ENCODE peak calls at places on chromosomes 7 and 10, in six cellular contexts. E is endothelial cell, B is mammary epithelial cell, U is psoas muscle, P is RWPE1, D is brain microvascular endothelial cell. H is an unnamed sample.

GRCh38 chr7:29607889-29608288 is 44.3 kb downstream of the PRR15 start:
- DNase-seq in D (peak), B (peak), U (no peak), P (peak), E (no peak), H (no peak)

GRCh38 chr10:132306951-132307751 is 599 bp downstream of the STK32C start:
- DNase-seq in U (peak), P (peak), E (peak), B (peak), D (no peak), H (no peak)

GRCh38 chr7:122846591-122846990 is 39.7 kb downstream of the CADPS2 start:
- DNase-seq in U (no peak), E (no peak), B (no peak), D (no peak), P (no peak), H (no peak)

GRCh38 chr10:122374859-122375721 is 582 bp downstream of the PLEKHA1 start:
- DNase-seq in E (peak), P (peak), D (peak), B (peak), U (peak), H (peak)

GRCh38 chr10:72335394-72336258 is 19.1 kb downstream of the DNAJB12 start:
- DNase-seq in E (no peak), U (peak), P (no peak), B (peak), D (peak), H (no peak)

GRCh38 chr7:37642028-37642540 is 41.5 kb upstream of the GPR141 start:
- DNase-seq in U (no peak), P (no peak), D (no peak), B (no peak), E (no peak), H (no peak)

GRCh38 chr7:127967276-127967675 is 64.0 kb downstream of the LRRC4 start:
- DNase-seq in D (no peak), B (no peak), U (no peak), P (no peak), E (no peak), H (no peak)

GRCh38 chr10:29658984-29659769 is 24.4 kb upstream of the SVIL start:
- DNase-seq in B (peak), U (peak), P (peak), D (peak), E (peak), H (no peak)

GRCh38 chr7:83882551-83882950 is 233.6 kb upstream of the SEMA3E start:
- DNase-seq in E (no peak), P (no peak), U (no peak), D (no peak), B (peak), H (no peak)

GRCh38 chr7:67484244-67484751 is 487.7 kb downstream of the TYW1 start:
- DNase-seq in E (peak), B (peak), D (peak), U (peak), P (peak), H (peak)

GRCh38 chr10:11014671-11015141 is 3.0 kb upstream of the CELF2 start:
- DNase-seq in U (no peak), P (no peak), B (no peak), E (no peak), D (no peak), H (no peak)

GRCh38 chr7:64997164-64997908 is 6.5 kb upstream of the ZNF117 start:
- DNase-seq in U (no peak), D (no peak), E (no peak), P (no peak), B (no peak), H (no peak)

GRCh38 chr7:123218866-123219265 is 19.1 kb upstream of the SLC13A1 start:
- DNase-seq in E (no peak), B (no peak), D (no peak), U (no peak), P (no peak), H (no peak)

GRCh38 chr10:112990271-112990670 is 40.2 kb downstream of the TCF7L2 start:
- DNase-seq in D (peak), U (no peak), E (no peak), B (peak), P (no peak), H (no peak)

GRCh38 chr7:77441046-77441445 is 24.9 kb upstream of the GSAP start:
- DNase-seq in D (no peak), E (no peak), B (no peak), U (no peak), P (no peak), H (no peak)

GRCh38 chr10:131207584-131208532 is 103.7 kb downstream of the TCERG1L start:
- DNase-seq in U (no peak), B (no peak), D (no peak), E (no peak), P (no peak), H (peak)

GRCh38 chr10:101840102-101840684 is 3.4 kb downstream of the KCNIP2 start:
- DNase-seq in U (no peak), E (no peak), P (no peak), D (no peak), B (peak), H (no peak)

GRCh38 chr10:101841826-101842225 is 1.8 kb downstream of the KCNIP2 start:
- DNase-seq in E (no peak), B (no peak), U (no peak), P (no peak), D (no peak), H (no peak)

GRCh38 chr10:101845903-101846302 is 2.3 kb upstream of the KCNIP2 start:
- DNase-seq in P (no peak), B (no peak), D (no peak), U (no peak), E (no peak), H (no peak)

GRCh38 chr10:101840741-101841453 is 2.7 kb downstream of the KCNIP2 start:
- DNase-seq in B (peak), D (peak), P (peak), E (peak), U (peak), H (peak)

DNA sequence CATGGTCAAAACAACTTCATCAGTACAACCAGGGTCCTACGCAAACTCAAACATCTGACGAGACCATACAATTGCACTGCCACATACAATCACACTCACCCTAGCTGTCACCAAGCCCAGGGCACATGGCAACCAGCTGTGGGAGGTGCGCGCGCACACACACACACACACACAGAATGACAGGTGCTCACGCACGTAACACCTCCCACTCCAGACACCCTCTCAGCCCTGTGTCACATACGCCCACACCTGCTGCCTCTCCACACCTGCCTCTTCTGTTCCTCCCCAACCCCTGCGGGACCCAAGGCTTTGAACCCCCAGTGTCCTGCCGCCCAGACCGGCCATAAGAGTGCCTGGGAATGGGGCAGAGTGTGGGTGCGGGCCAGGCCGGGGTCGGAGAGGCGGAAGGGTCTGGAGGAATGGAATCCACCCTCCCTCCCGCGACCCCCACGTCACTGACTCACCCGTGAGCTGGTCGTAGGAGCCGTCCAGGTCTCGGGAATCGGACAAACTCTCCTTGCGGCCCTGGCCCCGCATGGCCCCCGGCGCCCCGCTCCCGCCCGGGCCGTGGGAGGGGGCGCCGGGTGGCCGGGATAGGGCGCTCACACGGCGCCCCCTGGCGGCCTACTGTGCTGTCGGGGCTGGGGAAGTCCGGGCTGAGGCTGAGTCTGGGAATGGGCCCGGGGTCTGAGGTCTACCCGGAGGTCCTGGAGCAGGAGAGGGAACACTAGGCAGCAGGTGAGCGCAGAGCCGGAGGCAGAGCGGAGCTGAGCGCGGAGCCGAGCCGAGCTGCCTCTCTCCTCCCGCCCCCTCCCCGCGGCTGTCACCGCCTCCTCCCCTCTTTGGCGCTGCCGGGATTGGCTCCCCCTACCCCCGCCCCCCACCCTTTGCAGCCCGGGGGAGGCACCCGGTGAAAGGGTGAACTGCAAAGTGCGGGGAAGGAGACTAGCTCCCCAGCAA is at the start of gene KCNIP2:
- DNase-seq in B (no peak), P (no peak), U (no peak), D (no peak), E (peak), H (peak)
- TF ChIP-seq CTCF in B (peak), P (no peak), U (peak), D (peak), E (peak), H (peak)

DNA sequence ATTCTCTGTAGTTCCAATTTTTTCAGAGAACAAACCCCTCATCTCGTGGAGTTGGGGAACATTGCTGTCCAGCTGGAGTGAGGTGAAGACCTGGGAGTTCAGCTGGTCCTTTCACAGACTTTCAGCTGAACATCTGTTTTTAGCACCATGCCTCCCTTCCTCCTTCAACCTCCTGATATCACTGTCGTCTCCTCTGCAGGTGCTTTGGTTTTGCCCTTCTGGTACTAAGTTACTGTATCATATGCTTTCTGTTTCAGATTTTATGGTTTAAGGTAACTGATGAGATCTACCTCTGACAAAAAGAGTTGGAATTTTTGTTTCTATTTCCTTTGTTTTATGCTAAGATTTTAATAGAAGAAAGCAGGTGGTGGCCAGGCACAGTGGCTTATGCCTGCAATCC is 102.9 kb downstream of the ZNF438 start:
- DNase-seq in B (no peak), P (no peak), D (no peak), U (no peak), E (no peak), H (no peak)
- TF ChIP-seq CTCF in B (no peak), P (no peak), D (no peak), U (no peak), E (no peak), H (no peak)

GRCh38 chr10:48742891-48743845 is 58.5 kb downstream of the WDFY4 start:
- DNase-seq in U (no peak), B (no peak), D (no peak), E (no peak), P (no peak), H (no peak)

GRCh38 chr10:48748573-48748972 is 63.9 kb downstream of the WDFY4 start:
- DNase-seq in B (no peak), U (no peak), P (no peak), D (no peak), E (no peak), H (no peak)

GRCh38 chr10:48744587-48744986 is 59.9 kb downstream of the WDFY4 start:
- DNase-seq in D (no peak), U (no peak), E (no peak), P (no peak), B (no peak), H (no peak)

GRCh38 chr10:48749254-48749787 is 64.6 kb downstream of the WDFY4 start:
- DNase-seq in B (no peak), U (no peak), E (no peak), D (no peak), P (no peak), H (no peak)

DNA sequence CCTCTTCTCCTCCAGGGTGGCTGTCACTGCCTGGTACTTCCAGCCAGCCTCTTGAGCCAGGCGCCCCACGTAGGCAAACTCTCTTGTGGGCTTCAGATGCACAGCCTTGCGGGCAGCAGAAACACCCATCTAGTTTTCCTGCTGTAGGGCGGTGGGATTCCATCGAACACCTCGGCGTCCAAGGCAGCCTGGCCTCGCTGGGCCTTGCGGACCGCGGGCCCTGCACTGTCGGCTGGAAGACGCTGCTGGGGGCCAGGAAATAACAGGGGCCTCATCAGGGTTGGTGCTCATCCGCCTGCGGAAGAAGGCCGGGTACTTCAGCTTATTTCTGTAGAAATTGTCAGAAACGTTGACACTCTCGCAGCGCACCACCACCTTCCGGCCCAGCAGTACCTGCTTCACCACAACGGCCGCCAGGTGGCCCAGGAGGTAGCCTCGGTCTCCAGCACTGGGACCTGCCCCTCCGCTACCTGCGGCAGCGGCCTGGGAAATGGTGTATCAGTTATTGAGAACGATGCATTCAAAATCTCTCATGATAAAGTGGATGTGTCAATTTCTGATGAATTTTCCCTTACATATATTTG is 61.1 kb downstream of the WDFY4 start:
- DNase-seq in U (no peak), E (peak), P (no peak), D (no peak), B (no peak), H (no peak)
- TF ChIP-seq CTCF in U (no peak), E (peak), P (no peak), D (no peak), B (peak), H (no peak)

GRCh38 chr7:20542594-20542993 is 72.9 kb upstream of the ABCB5 start:
- DNase-seq in D (no peak), U (peak), E (no peak), P (peak), B (peak), H (no peak)

GRCh38 chr7:20535541-20535940 is 79.9 kb upstream of the ABCB5 start:
- DNase-seq in E (no peak), P (no peak), U (no peak), D (no peak), B (no peak), H (no peak)

GRCh38 chr7:20541615-20542349 is 73.7 kb upstream of the ABCB5 start:
- DNase-seq in E (no peak), P (peak), D (no peak), B (peak), U (no peak), H (no peak)

GRCh38 chr7:20543565-20543964 is 71.9 kb upstream of the ABCB5 start:
- DNase-seq in P (no peak), E (no peak), B (no peak), D (no peak), U (no peak), H (no peak)

DNA sequence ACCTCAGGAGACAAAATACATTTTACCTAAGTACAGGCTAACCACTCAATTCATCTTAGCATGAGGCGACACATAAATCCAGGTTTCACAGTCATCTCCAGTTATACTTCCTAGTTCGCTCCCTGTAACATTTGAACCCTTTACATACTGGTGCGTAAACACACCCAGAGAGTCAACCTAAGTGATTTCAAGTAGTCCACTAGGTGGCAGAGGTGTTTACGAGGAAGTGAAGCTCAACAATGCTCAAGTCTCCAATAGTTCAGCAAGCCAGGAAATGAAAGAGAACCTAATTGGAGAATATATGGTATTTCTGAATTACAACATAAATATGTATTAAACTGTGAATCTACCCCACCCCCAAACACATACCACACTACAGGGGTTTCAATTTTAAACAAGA is 76.3 kb upstream of the ABCB5 start:
- DNase-seq in P (no peak), U (no peak), E (no peak), D (no peak), B (no peak), H (no peak)
- TF ChIP-seq CTCF in P (no peak), U (no peak), E (no peak), D (peak), B (peak), H (no peak)

GRCh38 chr7:98204670-98205069 is 6.6 kb upstream of the BHLHA15 start:
- DNase-seq in E (no peak), B (no peak), D (no peak), U (no peak), P (no peak), H (peak)

GRCh38 chr7:98205162-98205845 is 5.9 kb upstream of the BHLHA15 start:
- DNase-seq in B (no peak), D (no peak), E (no peak), P (no peak), U (no peak), H (no peak)

GRCh38 chr7:98203964-98204605 is 7.2 kb upstream of the BHLHA15 start:
- DNase-seq in P (no peak), D (no peak), E (no peak), U (no peak), B (no peak), H (no peak)

GRCh38 chr7:98202367-98203195 is 8.7 kb upstream of the BHLHA15 start:
- DNase-seq in U (no peak), D (no peak), E (no peak), B (peak), P (no peak), H (no peak)

GRCh38 chr7:98203261-98203963 is 7.8 kb upstream of the BHLHA15 start:
- DNase-seq in U (no peak), D (no peak), B (no peak), P (no peak), E (no peak), H (no peak)
- TF ChIP-seq CTCF in U (no peak), D (no peak), B (no peak), P (no peak), E (no peak), H (no peak)

GRCh38 chr7:157875230-157876179 is 538.7 kb downstream of the DNAJB6 start:
- DNase-seq in E (no peak), U (peak), P (no peak), D (peak), B (no peak), H (no peak)
- TF ChIP-seq CTCF in E (no peak), U (peak), P (no peak), D (peak), B (no peak), H (no peak)

GRCh38 chr10:49758249-49758930 is 3.7 kb downstream of the OGDHL start:
- DNase-seq in D (no peak), B (no peak), E (no peak), U (no peak), P (no peak), H (no peak)
- TF ChIP-seq CTCF in D (no peak), B (no peak), E (no peak), U (no peak), P (no peak), H (no peak)